ENCODE peak calls at places on chromosomes 11 and 22, in five cellular contexts. A is AML-193; K is dermis microvascular lymphatic vessel endothelial cell; M is renal cortical epithelial cell; T is stimulated activated CD4-positive, alpha-beta T cell treated with anti-CD3 and anti-CD28 coated beads, TNF-alpha, amount 100 ng/mL, for 48 hours. E is an unnamed sample.

GRCh38 chr22:24417901-24418641 is 9.3 kb upstream of the ADORA2A start:
- DNase-seq in T (no peak), M (peak; percentile 28), A (no peak), K (no peak), E (no peak)

GRCh38 chr11:73981051-73981805 is 1.4 kb downstream of the UCP2 start:
- DNase-seq in A (no peak), K (no peak), T (no peak), M (no peak), E (no peak)

GRCh38 chr11:16792426-16792825 is 54.0 kb downstream of the C11orf58 start:
- DNase-seq in M (peak; percentile 18), A (peak; percentile 24), T (no peak), K (no peak), E (no peak)

GRCh38 chr11:122405788-122406341 is 249.7 kb upstream of the UBASH3B start:
- DNase-seq in A (no peak), K (no peak), M (no peak), T (no peak), E (no peak)

GRCh38 chr22:25219948-25220442 is 556 bp downstream of the CRYBB2 start:
- DNase-seq in A (no peak), T (no peak), M (no peak), K (no peak), E (no peak)

GRCh38 chr11:4453118-4453517 is 4.0 kb downstream of the OR52K2 start:
- DNase-seq in M (no peak), A (no peak), T (no peak), K (no peak), E (no peak)

GRCh38 chr11:44923080-44923479 is 27.6 kb downstream of the TP53I11 start:
- DNase-seq in A (no peak), T (no peak), M (no peak), K (no peak), E (no peak)

GRCh38 chr11:78822931-78823423 is 248.3 kb upstream of the NARS2 start:
- DNase-seq in A (no peak), T (no peak), M (no peak), K (no peak), E (no peak)

GRCh38 chr11:70333206-70333605 is 62.7 kb downstream of the PPFIA1 start:
- DNase-seq in T (no peak), K (no peak), A (no peak), M (no peak), E (no peak)

GRCh38 chr11:90818196-90818735 is 595.4 kb upstream of the CHORDC1 start:
- DNase-seq in A (no peak), K (no peak), T (no peak), M (no peak), E (no peak)

GRCh38 chr11:9341638-9342137 is 27.3 kb upstream of the TMEM41B start:
- DNase-seq in A (no peak), M (peak; percentile 45), K (no peak), T (no peak), E (no peak)

GRCh38 chr11:83957038-83957900 is 671.1 kb upstream of the CCDC90B start:
- DNase-seq in K (no peak), A (no peak), T (no peak), M (peak; percentile 19), E (no peak)

GRCh38 chr11:64173616-64174355 is 7.9 kb upstream of the MACROD1 start:
- DNase-seq in K (no peak), A (no peak), T (no peak), M (no peak), E (no peak)

GRCh38 chr11:117620131-117620530 is 176.9 kb downstream of the DSCAML1 start:
- DNase-seq in M (no peak), K (no peak), A (no peak), T (no peak), E (no peak)

GRCh38 chr11:132643239-132643638 is 889.1 kb downstream of the OPCML start:
- DNase-seq in K (no peak), A (no peak), M (no peak), T (no peak), E (no peak)

GRCh38 chr11:134792677-134793076 is 380.6 kb upstream of the B3GAT1 start:
- DNase-seq in T (no peak), A (no peak), K (no peak), M (no peak), E (no peak)

GRCh38 chr11:78802058-78802633 is 227.5 kb upstream of the NARS2 start:
- DNase-seq in A (no peak), K (no peak), M (peak; percentile 44), T (no peak), E (no peak)

GRCh38 chr11:122170815-122171475 is 54.9 kb upstream of the BLID start:
- DNase-seq in T (no peak), A (no peak), K (no peak), M (peak; percentile 87), E (no peak)

GRCh38 chr22:20565761-20566160 is 58.4 kb downstream of the MED15 start:
- DNase-seq in T (no peak), M (no peak), K (no peak), A (no peak), E (no peak)

GRCh38 chr11:103543456-103543855 is 434.2 kb downstream of the DYNC2H1 start:
- DNase-seq in T (no peak), M (no peak), A (no peak), K (no peak), E (no peak)

GRCh38 chr11:82814379-82814778 is 80.7 kb upstream of the FAM181B start:
- DNase-seq in A (no peak), K (no peak), M (no peak), T (no peak), E (no peak)

GRCh38 chr11:113001709-113002108 is 40.5 kb downstream of the NCAM1 start:
- DNase-seq in T (no peak), M (no peak), K (no peak), A (no peak), E (no peak)

GRCh38 chr22:43992331-43992821 is 31.7 kb upstream of the PARVB start:
- DNase-seq in M (no peak), T (no peak), A (no peak), K (no peak), E (no peak)

GRCh38 chr11:9664276-9665171 is 647 bp downstream of the SWAP70 start:
- DNase-seq in K (peak; percentile 17), A (peak; percentile 36), M (no peak), T (no peak), E (peak; percentile 36)

GRCh38 chr11:8756201-8756600 is 73.6 kb downstream of the RPL27A start:
- DNase-seq in T (no peak), K (no peak), M (no peak), A (no peak), E (no peak)

GRCh38 chr11:102780491-102780918 is at the start of gene MMP10:
- DNase-seq in T (no peak), M (peak; percentile 86), A (peak; percentile 22), K (peak; percentile 26), E (no peak)

GRCh38 chr22:31278643-31279326 is 13.5 kb downstream of the PIK3IP1 start:
- DNase-seq in K (no peak), M (no peak), A (no peak), T (no peak), E (no peak)

GRCh38 chr11:128733440-128734115 is 39.7 kb downstream of the FLI1 start:
- DNase-seq in M (no peak), K (no peak), A (no peak), T (no peak), E (no peak)

GRCh38 chr22:17314472-17314871 is 54.8 kb upstream of the CECR2 start:
- DNase-seq in A (no peak), M (no peak), T (no peak), K (no peak), E (no peak)

GRCh38 chr11:21888814-21889213 is 304.1 kb upstream of the ANO5 start:
- DNase-seq in M (peak; percentile 94), A (no peak), T (no peak), K (no peak), E (no peak)

GRCh38 chr11:92962444-92962843 is 7.0 kb upstream of the MTNR1B start:
- DNase-seq in K (no peak), T (no peak), A (no peak), M (no peak), E (no peak)

GRCh38 chr11:27253200-27253599 is 109.8 kb downstream of the CCDC34 start:
- DNase-seq in T (no peak), K (no peak), M (no peak), A (no peak), E (no peak)

GRCh38 chr11:57480409-57481137 is 20.2 kb downstream of the RTN4RL2 start:
- DNase-seq in M (peak; percentile 22), K (no peak), T (peak; percentile 51), A (peak; percentile 79), E (peak; percentile 48)

GRCh38 chr11:68002943-68003845 is 703 bp downstream of the UNC93B1 start:
- DNase-seq in T (no peak), M (no peak), K (no peak), A (no peak), E (peak; percentile 42)

GRCh38 chr11:93541884-93542752 is 1.1 kb downstream of the SMCO4 start:
- DNase-seq in M (peak; percentile 84), T (no peak), K (no peak), A (peak; percentile 38), E (peak; percentile 28)

GRCh38 chr11:1453611-1454386 is 32.8 kb downstream of the MOB2 start:
- DNase-seq in T (no peak), M (peak; percentile 7), A (no peak), K (no peak), E (no peak)

GRCh38 chr11:30586251-30587144 is at the start of gene MPPED2:
- DNase-seq in T (no peak), K (no peak), A (no peak), M (no peak), E (peak; percentile 18)

GRCh38 chr11:11841121-11841604 is 609 bp upstream of the USP47 start:
- DNase-seq in K (no peak), M (peak; percentile 24), T (no peak), A (peak; percentile 34), E (no peak)

GRCh38 chr11:102599642-102600261 is 25.4 kb downstream of the MMP20 start:
- DNase-seq in K (no peak), A (peak; percentile 33), M (peak; percentile 100), T (no peak), E (no peak)

E was measured in natural killer cell.